ENCODE peak calls at places on chromosomes 6 and 20, in seven cellular contexts. D, E, R, S, Y, U and Z are unnamed samples.

GRCh38 chr20:17431621-17432364 is 99.4 kb downstream of the BFSP1 start:
- DNase-seq in R (peak; percentile 61), U (peak; percentile 85), D (peak; percentile 57), Y (no peak), S (peak; percentile 69), E (peak; percentile 19), Z (peak; percentile 57)

GRCh38 chr20:3045042-3045815 is 623 bp upstream of the MRPS26 start:
- DNase-seq in D (no peak), S (peak; percentile 91), R (peak; percentile 85), E (no peak), Y (no peak), U (no peak), Z (peak; percentile 87)

GRCh38 chr6:5695260-5696245 is 311.2 kb downstream of the NRN1 start:
- DNase-seq in Y (no peak), U (no peak), R (no peak), D (no peak), S (no peak), E (no peak), Z (no peak)

GRCh38 chr20:57501461-57502330 is 23.2 kb downstream of the CTCFL start:
- DNase-seq in U (no peak), D (no peak), S (no peak), E (no peak), Y (no peak), R (no peak), Z (peak; percentile 36)

GRCh38 chr20:41405436-41405835 is 38.8 kb upstream of the EMILIN3 start:
- DNase-seq in E (no peak), R (no peak), S (no peak), D (no peak), Y (no peak), U (no peak), Z (no peak)

GRCh38 chr6:63923139-63923739 is 287.6 kb downstream of the PHF3 start:
- DNase-seq in S (peak; percentile 47), R (peak; percentile 24), Y (no peak), D (peak; percentile 52), U (no peak), E (peak; percentile 21), Z (no peak)

GRCh38 chr6:31402324-31403282 is 792 bp upstream of the MICA start:
- DNase-seq in S (no peak), U (no peak), D (no peak), E (no peak), Y (no peak), R (peak; percentile 52), Z (no peak)

GRCh38 chr6:156840606-156841005 is 63.4 kb downstream of the ARID1B start:
- DNase-seq in S (no peak), E (no peak), D (no peak), R (no peak), U (no peak), Y (no peak), Z (no peak)

GRCh38 chr20:45368221-45368980 is 5.4 kb downstream of the SYS1 start:
- DNase-seq in D (no peak), E (no peak), U (no peak), R (no peak), Y (peak; percentile 99), S (no peak), Z (no peak)

GRCh38 chr20:44134897-44135810 is 51.8 kb downstream of the JPH2 start:
- DNase-seq in D (no peak), Y (peak; percentile 34), S (peak; percentile 59), U (no peak), E (no peak), R (no peak), Z (no peak)

GRCh38 chr6:75934643-75935472 is 137.6 kb downstream of the IMPG1 start:
- DNase-seq in S (peak; percentile 77), E (peak; percentile 48), U (peak; percentile 71), Y (peak; percentile 16), D (peak; percentile 70), R (peak; percentile 67), Z (peak; percentile 64)

GRCh38 chr6:155909710-155910109 is 454.1 kb upstream of the NOX3 start:
- DNase-seq in Y (no peak), S (no peak), E (no peak), R (no peak), U (no peak), D (no peak), Z (no peak)

GRCh38 chr20:62739067-62739466 is 30.4 kb downstream of the NTSR1 start:
- DNase-seq in Y (no peak), D (no peak), U (no peak), S (no peak), E (no peak), R (no peak), Z (no peak)

GRCh38 chr6:116020738-116021137 is 40.0 kb downstream of the FRK start:
- DNase-seq in S (no peak), R (no peak), E (no peak), D (no peak), U (no peak), Y (no peak), Z (no peak)

GRCh38 chr20:62797671-62798532 is 1.6 kb downstream of the MRGBP start:
- DNase-seq in R (no peak), U (no peak), D (no peak), S (no peak), Y (no peak), E (no peak), Z (no peak)

DNA sequence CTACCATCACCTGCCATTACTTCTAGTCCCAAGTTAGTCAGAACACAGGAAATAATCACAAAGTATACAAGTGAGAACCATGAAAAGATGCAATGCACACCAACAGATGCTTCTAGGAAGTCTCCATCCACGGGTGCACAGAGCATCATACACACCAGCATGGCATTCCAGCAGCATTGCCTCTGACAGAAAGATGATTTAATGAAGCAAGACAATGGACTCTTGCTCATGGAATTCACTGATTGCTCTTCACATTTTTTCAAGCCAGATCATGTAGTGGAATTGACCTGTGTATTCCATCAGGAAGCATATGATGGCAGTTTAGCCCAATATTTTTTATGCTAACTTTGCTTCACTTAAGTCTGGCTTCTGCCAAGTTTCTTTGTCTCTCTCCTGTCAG is 406.3 kb upstream of the RGS17 start:
- DNase-seq in U (no peak), Y (no peak), S (no peak), D (no peak), R (no peak), E (no peak), Z (no peak)
- TF ChIP-seq JUND in U (no peak), Y (no peak), S (peak; percentile 18), D (no peak), R (no peak), E (no peak), Z (no peak)

DNA sequence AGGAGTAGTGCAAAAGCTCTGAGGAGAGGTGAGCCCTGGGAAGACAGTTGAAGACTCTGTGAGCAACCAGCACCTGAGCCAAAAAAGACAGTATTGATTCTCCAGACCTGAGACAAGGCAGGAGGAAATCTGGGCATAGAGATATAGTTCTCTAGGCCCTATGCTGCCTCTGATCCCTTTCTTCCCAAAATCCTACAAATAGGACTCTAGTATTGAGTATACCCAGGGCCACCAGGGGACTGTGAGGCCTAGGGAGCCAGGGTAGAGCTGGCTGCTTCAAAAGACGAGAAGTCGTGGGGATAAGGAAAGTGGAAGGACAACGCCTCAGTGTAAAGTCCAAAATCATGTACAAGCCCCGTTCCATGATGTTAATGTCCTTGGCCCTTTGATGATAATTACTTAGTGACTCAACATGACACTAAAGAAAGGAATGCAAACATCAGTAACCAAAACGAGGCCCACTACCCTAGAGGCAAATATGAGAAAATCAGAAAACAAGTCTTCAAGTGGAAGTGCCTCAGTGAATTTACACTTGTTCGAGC is 197.3 kb upstream of the PROKR2 start:
- DNase-seq in R (no peak), D (peak; percentile 99), S (no peak), E (peak; percentile 68), U (no peak), Y (no peak), Z (no peak)
- TF ChIP-seq JUND in R (no peak), D (peak; percentile 98), S (no peak), E (peak; percentile 78), U (no peak), Y (no peak), Z (no peak)

DNA sequence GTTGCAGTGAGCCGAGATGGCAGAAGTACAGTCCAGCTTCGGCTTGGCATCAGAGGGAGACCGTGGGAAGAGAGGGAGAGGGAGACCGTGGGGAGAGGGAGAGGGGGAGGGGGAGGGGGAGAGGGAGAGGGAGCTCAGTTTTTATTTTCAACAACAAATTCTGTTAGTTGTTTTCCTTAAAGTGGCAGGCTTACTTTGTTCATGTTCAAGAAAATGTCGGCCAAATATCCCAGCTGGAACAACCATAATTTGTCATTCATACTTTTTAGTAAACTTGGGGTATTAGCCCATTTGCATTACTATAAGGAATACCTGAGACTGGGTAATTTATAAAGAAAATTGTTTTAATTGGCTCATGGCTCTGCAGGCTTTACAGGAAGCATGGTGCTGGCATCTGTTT is 2.5 kb upstream of the TULP4 start:
- DNase-seq in R (no peak), S (no peak), U (no peak), Y (no peak), E (no peak), D (no peak), Z (no peak)
- TF ChIP-seq JUND in R (no peak), S (no peak), U (no peak), Y (no peak), E (no peak), D (no peak), Z (no peak)

GRCh38 chr6:98947411-98948292 is at the start of gene FBXL4:
- DNase-seq in E (peak; percentile 77), U (peak; percentile 86), R (peak; percentile 93), D (peak; percentile 87), Y (no peak), S (peak; percentile 95), Z (peak; percentile 59)
- TF ChIP-seq JUND in E (no peak), U (no peak), R (no peak), D (no peak), Y (no peak), S (no peak), Z (no peak)

GRCh38 chr20:36745927-36746659 is at the start of gene NDRG3:
- DNase-seq in Y (peak; percentile 68), S (peak; percentile 97), U (peak; percentile 89), E (peak; percentile 78), R (peak; percentile 96), D (peak; percentile 96), Z (peak; percentile 97)

GRCh38 chr20:36744243-36744642 is 1.6 kb downstream of the NDRG3 start:
- DNase-seq in E (no peak), S (no peak), Y (no peak), D (no peak), U (no peak), R (no peak), Z (no peak)

GRCh38 chr20:36742558-36742957 is 3.3 kb downstream of the NDRG3 start:
- DNase-seq in E (no peak), U (no peak), Y (no peak), R (no peak), D (no peak), S (no peak), Z (no peak)

GRCh38 chr20:36745234-36745926 is 510 bp downstream of the NDRG3 start:
- DNase-seq in Y (no peak), S (no peak), D (peak; percentile 34), R (peak; percentile 50), U (no peak), E (no peak), Z (no peak)

GRCh38 chr20:36744764-36745191 is 1.1 kb downstream of the NDRG3 start:
- DNase-seq in R (peak; percentile 45), Y (no peak), S (peak; percentile 73), U (no peak), E (no peak), D (no peak), Z (peak; percentile 48)
- TF ChIP-seq JUND in R (no peak), Y (no peak), S (no peak), U (no peak), E (no peak), D (no peak), Z (no peak)